ENCODE peak calls at places on chromosome 10, in ten cellular contexts. K, H, R, F, I, Q, N, B, E and W are unnamed samples.
A peak's percentile ranks its signal among the peaks of the same experiment; 100 is the strongest.

GRCh38 chr10:25768167-25768566 is 165.9 kb upstream of the MYO3A start:
- DNase-seq in K (no peak), H (no peak), R (no peak), F (no peak), I (no peak), Q (no peak), N (no peak), B (no peak), E (no peak), W (no peak)

GRCh38 chr10:98080474-98080873 is 50.1 kb upstream of the CRTAC1 start:
- DNase-seq in K (no peak), H (no peak), R (no peak), F (no peak), I (no peak), Q (no peak), N (no peak), B (no peak), E (no peak), W (peak; percentile 21)

GRCh38 chr10:95485030-95485429 is 76.1 kb downstream of the SORBS1 start:
- DNase-seq in K (no peak), H (no peak), R (no peak), F (no peak), I (no peak), Q (no peak), N (no peak), B (no peak), E (no peak), W (no peak)

GRCh38 chr10:101611506-101611905 is 23.4 kb downstream of the DPCD start:
- DNase-seq in K (no peak), H (no peak), R (no peak), F (no peak), I (no peak), Q (no peak), N (no peak), B (no peak), E (no peak), W (no peak)

GRCh38 chr10:71395621-71396020 is 1.1 kb upstream of the CDH23 start:
- DNase-seq in K (no peak), H (no peak), R (no peak), F (no peak), I (no peak), Q (no peak), N (no peak), B (peak; percentile 16), E (no peak), W (no peak)

GRCh38 chr10:61937631-61938284 is 36.3 kb downstream of the ARID5B start:
- DNase-seq in K (no peak), H (peak; percentile 39), R (no peak), F (no peak), I (no peak), Q (no peak), N (no peak), B (no peak), E (no peak), W (no peak)

GRCh38 chr10:76881477-76882220 is 756.0 kb downstream of the KCNMA1 start:
- DNase-seq in K (no peak), H (no peak), R (no peak), F (no peak), I (no peak), Q (no peak), N (no peak), B (no peak), E (no peak), W (no peak)

GRCh38 chr10:132398566-132398991 is 1.6 kb downstream of the PWWP2B start:
- DNase-seq in K (no peak), H (no peak), R (no peak), F (no peak), I (no peak), Q (no peak), N (peak; percentile 11), B (no peak), E (peak; percentile 12), W (no peak)

GRCh38 chr10:71475243-71475871 is 78.6 kb downstream of the CDH23 start:
- DNase-seq in K (no peak), H (no peak), R (no peak), F (no peak), I (no peak), Q (peak; percentile 53), N (peak; percentile 40), B (no peak), E (peak; percentile 37), W (peak; percentile 53)

GRCh38 chr10:114777415-114777814 is 44.2 kb upstream of the FHIP2A start:
- DNase-seq in K (no peak), H (no peak), R (no peak), F (no peak), I (no peak), Q (no peak), N (no peak), B (no peak), E (no peak), W (no peak)

GRCh38 chr10:117431160-117431559 is 55.9 kb upstream of the PDZD8 start:
- DNase-seq in K (no peak), H (peak; percentile 54), R (no peak), F (no peak), I (no peak), Q (peak; percentile 30), N (no peak), B (peak; percentile 53), E (no peak), W (no peak)

GRCh38 chr10:133366751-133367150 is 6.4 kb downstream of the ECHS1 start:
- DNase-seq in K (no peak), H (no peak), R (no peak), F (no peak), I (no peak), Q (no peak), N (no peak), B (no peak), E (no peak), W (no peak)

GRCh38 chr10:69329721-69330178 is 51.5 kb downstream of the HK1 start:
- DNase-seq in K (peak; percentile 82), H (no peak), R (no peak), F (no peak), I (no peak), Q (peak; percentile 39), N (no peak), B (no peak), E (no peak), W (no peak)

GRCh38 chr10:87816163-87816841 is 1.7 kb downstream of the ATAD1 start:
- DNase-seq in K (no peak), H (no peak), R (no peak), F (no peak), I (no peak), Q (no peak), N (no peak), B (no peak), E (no peak), W (no peak)

GRCh38 chr10:104333037-104333727 is 5.1 kb downstream of the ITPRIP start:
- DNase-seq in K (no peak), H (no peak), R (no peak), F (no peak), I (no peak), Q (no peak), N (no peak), B (no peak), E (no peak), W (no peak)

GRCh38 chr10:95415631-95416031 is 124.8 kb upstream of the PDLIM1 start:
- DNase-seq in K (no peak), H (no peak), R (no peak), F (no peak), I (no peak), Q (peak; percentile 20), N (peak; percentile 63), B (no peak), E (peak; percentile 71), W (peak; percentile 21)

GRCh38 chr10:112302335-112302734 is 19.1 kb downstream of the TECTB start:
- DNase-seq in K (no peak), H (no peak), R (no peak), F (no peak), I (no peak), Q (no peak), N (no peak), B (no peak), E (no peak), W (no peak)

GRCh38 chr10:482848-483247 is 206.6 kb downstream of the DIP2C start:
- DNase-seq in K (no peak), H (no peak), R (no peak), F (no peak), I (no peak), Q (no peak), N (no peak), B (no peak), E (no peak), W (no peak)

GRCh38 chr10:116251602-116252395 is 21.2 kb downstream of the GFRA1 start:
- DNase-seq in K (no peak), H (no peak), R (no peak), F (no peak), I (no peak), Q (no peak), N (no peak), B (no peak), E (no peak), W (no peak)

GRCh38 chr10:92239185-92239599 is 51.7 kb downstream of the CPEB3 start:
- DNase-seq in K (no peak), H (no peak), R (no peak), F (no peak), I (no peak), Q (peak; percentile 6), N (no peak), B (no peak), E (no peak), W (no peak)

GRCh38 chr10:2798340-2798739 is 269.0 kb upstream of the PFKP start:
- DNase-seq in K (no peak), H (no peak), R (no peak), F (no peak), I (no peak), Q (peak; percentile 76), N (no peak), B (no peak), E (no peak), W (no peak)

GRCh38 chr10:28679941-28680752 is 2.8 kb downstream of the BAMBI start:
- DNase-seq in K (no peak), H (no peak), R (no peak), F (no peak), I (no peak), Q (peak; percentile 41), N (no peak), B (peak; percentile 42), E (no peak), W (no peak)
- TF ChIP-seq CTCF in K (no peak), H (peak; percentile 19), R (no peak), F (peak; percentile 59), I (no peak), Q (peak; percentile 50), N (peak; percentile 32), B (peak; percentile 31), E (peak; percentile 56), W (peak; percentile 41)

GRCh38 chr10:128859738-128860386 is 607.2 kb upstream of the MGMT start:
- DNase-seq in K (no peak), H (no peak), R (no peak), F (peak; percentile 20), I (no peak), Q (peak; percentile 56), N (no peak), B (peak; percentile 32), E (no peak), W (peak; percentile 48)
- TF ChIP-seq CTCF in K (no peak), H (peak; percentile 72), R (no peak), F (no peak), I (peak; percentile 12), Q (peak; percentile 73), N (peak; percentile 60), B (peak; percentile 51), E (peak; percentile 68), W (peak; percentile 55)

GRCh38 chr10:7756360-7756992 is 31.3 kb downstream of the KIN start:
- DNase-seq in K (no peak), H (peak; percentile 15), R (no peak), F (peak; percentile 11), I (no peak), Q (peak; percentile 39), N (no peak), B (peak; percentile 45), E (no peak), W (no peak)
- TF ChIP-seq CTCF in K (peak; percentile 70), H (peak; percentile 69), R (no peak), F (peak; percentile 81), I (peak; percentile 46), Q (peak; percentile 52), N (peak; percentile 53), B (peak; percentile 26), E (peak; percentile 67), W (peak; percentile 23)

GRCh38 chr10:77907900-77908717 is 18.4 kb downstream of the DLG5 start:
- DNase-seq in K (no peak), H (no peak), R (no peak), F (no peak), I (no peak), Q (no peak), N (no peak), B (peak; percentile 52), E (no peak), W (no peak)
- TF ChIP-seq CTCF in K (peak; percentile 93), H (no peak), R (no peak), F (peak; percentile 34), I (no peak), Q (peak; percentile 30), N (no peak), B (peak; percentile 43), E (no peak), W (peak; percentile 27)